ENCODE peak calls at places on chromosomes 4 and X, in five cellular contexts. One of them, this sample, is unnamed.

GRCh38 chrX:24805201-24805600 is 111.5 kb downstream of the POLA1 start:
- DNase-seq in NT2/D1: no peak
- DNase-seq in CD8-positive, alpha-beta T cell: no peak
- DNase-seq in dorsolateral prefrontal cortex: no peak
- DNase-seq in heart left ventricle: no peak
- DNase-seq in this sample: no peak

GRCh38 chrX:19040373-19040772 is 56.5 kb upstream of the PHKA2 start:
- DNase-seq in NT2/D1: no peak
- DNase-seq in CD8-positive, alpha-beta T cell: no peak
- DNase-seq in dorsolateral prefrontal cortex: no peak
- DNase-seq in heart left ventricle: no peak
- DNase-seq in this sample: no peak

GRCh38 chr4:41143721-41144379 is 70.5 kb downstream of the APBB2 start:
- DNase-seq in NT2/D1: no peak
- DNase-seq in CD8-positive, alpha-beta T cell: no peak
- DNase-seq in dorsolateral prefrontal cortex: no peak
- DNase-seq in heart left ventricle: no peak
- DNase-seq in this sample: no peak

GRCh38 chr4:1869530-1870327 is 1.5 kb upstream of the NSD2 start:
- DNase-seq in NT2/D1: no peak
- DNase-seq in CD8-positive, alpha-beta T cell: no peak
- DNase-seq in dorsolateral prefrontal cortex: no peak
- DNase-seq in heart left ventricle: no peak
- DNase-seq in this sample: no peak

GRCh38 chr4:88422403-88422802 is 34.5 kb upstream of the HERC5 start:
- DNase-seq in NT2/D1: no peak
- DNase-seq in CD8-positive, alpha-beta T cell: no peak
- DNase-seq in dorsolateral prefrontal cortex: no peak
- DNase-seq in heart left ventricle: no peak
- DNase-seq in this sample: no peak

GRCh38 chrX:9374537-9374936 is 90.3 kb upstream of the TBL1X start:
- DNase-seq in NT2/D1: no peak
- DNase-seq in CD8-positive, alpha-beta T cell: no peak
- DNase-seq in dorsolateral prefrontal cortex: no peak
- DNase-seq in heart left ventricle: no peak
- DNase-seq in this sample: no peak

GRCh38 chr4:184755278-184755677 is 21.4 kb upstream of the CENPU start:
- DNase-seq in NT2/D1: no peak
- DNase-seq in CD8-positive, alpha-beta T cell: no peak
- DNase-seq in dorsolateral prefrontal cortex: no peak
- DNase-seq in heart left ventricle: no peak
- DNase-seq in this sample: peak; percentile 61

GRCh38 chr4:151728679-151729078 is 32.1 kb downstream of the GATB start:
- DNase-seq in NT2/D1: no peak
- DNase-seq in CD8-positive, alpha-beta T cell: no peak
- DNase-seq in dorsolateral prefrontal cortex: no peak
- DNase-seq in heart left ventricle: no peak
- DNase-seq in this sample: no peak

GRCh38 chr4:152988721-152989553 is 52.8 kb downstream of the FHDC1 start:
- DNase-seq in NT2/D1: no peak
- DNase-seq in CD8-positive, alpha-beta T cell: no peak
- DNase-seq in dorsolateral prefrontal cortex: no peak
- DNase-seq in heart left ventricle: no peak
- DNase-seq in this sample: no peak

GRCh38 chr4:155658665-155659064 is 8.0 kb upstream of the GUCY1A1 start:
- DNase-seq in NT2/D1: no peak
- DNase-seq in CD8-positive, alpha-beta T cell: no peak
- DNase-seq in dorsolateral prefrontal cortex: no peak
- DNase-seq in heart left ventricle: no peak
- DNase-seq in this sample: no peak

GRCh38 chrX:46683023-46683422 is 75.9 kb downstream of the SLC9A7 start:
- DNase-seq in NT2/D1: no peak
- DNase-seq in CD8-positive, alpha-beta T cell: no peak
- DNase-seq in dorsolateral prefrontal cortex: no peak
- DNase-seq in heart left ventricle: no peak
- DNase-seq in this sample: no peak

GRCh38 chrX:46840946-46841740 is 4.3 kb downstream of the RP2 start:
- DNase-seq in NT2/D1: no peak
- DNase-seq in CD8-positive, alpha-beta T cell: no peak
- DNase-seq in dorsolateral prefrontal cortex: peak; percentile 7
- DNase-seq in heart left ventricle: peak; percentile 19
- DNase-seq in this sample: no peak

GRCh38 chrX:40091691-40092421 is 5.9 kb downstream of the BCOR start:
- DNase-seq in NT2/D1: no peak
- DNase-seq in CD8-positive, alpha-beta T cell: no peak
- DNase-seq in dorsolateral prefrontal cortex: no peak
- DNase-seq in heart left ventricle: no peak
- DNase-seq in this sample: no peak

GRCh38 chrX:138858438-138858837 is 146.9 kb upstream of the FGF13 start:
- DNase-seq in NT2/D1: no peak
- DNase-seq in CD8-positive, alpha-beta T cell: no peak
- DNase-seq in dorsolateral prefrontal cortex: no peak
- DNase-seq in heart left ventricle: no peak
- DNase-seq in this sample: no peak

GRCh38 chr4:84800256-84800655 is 166.2 kb downstream of the WDFY3 start:
- DNase-seq in NT2/D1: no peak
- DNase-seq in CD8-positive, alpha-beta T cell: no peak
- DNase-seq in dorsolateral prefrontal cortex: no peak
- DNase-seq in heart left ventricle: no peak
- DNase-seq in this sample: no peak

GRCh38 chrX:22314211-22314610 is 41.5 kb downstream of the CBLL2 start:
- DNase-seq in NT2/D1: no peak
- DNase-seq in CD8-positive, alpha-beta T cell: no peak
- DNase-seq in dorsolateral prefrontal cortex: no peak
- DNase-seq in heart left ventricle: no peak
- DNase-seq in this sample: no peak

GRCh38 chr4:94603170-94603747 is 151.5 kb downstream of the PDLIM5 start:
- DNase-seq in NT2/D1: no peak
- DNase-seq in CD8-positive, alpha-beta T cell: no peak
- DNase-seq in dorsolateral prefrontal cortex: no peak
- DNase-seq in heart left ventricle: peak; percentile 35
- DNase-seq in this sample: no peak

GRCh38 chrX:21757960-21758359 is at the start of gene SMPX:
- DNase-seq in NT2/D1: no peak
- DNase-seq in CD8-positive, alpha-beta T cell: no peak
- DNase-seq in dorsolateral prefrontal cortex: no peak
- DNase-seq in heart left ventricle: peak; percentile 37
- DNase-seq in this sample: no peak

GRCh38 chr4:122553432-122553831 is 67.4 kb downstream of the IL21 start:
- DNase-seq in NT2/D1: no peak
- DNase-seq in CD8-positive, alpha-beta T cell: no peak
- DNase-seq in dorsolateral prefrontal cortex: no peak
- DNase-seq in heart left ventricle: no peak
- DNase-seq in this sample: no peak

GRCh38 chrX:318068-318738 is 393 bp downstream of the GTPBP6 start:
- DNase-seq in NT2/D1: peak; percentile 99
- DNase-seq in CD8-positive, alpha-beta T cell: peak; percentile 91
- DNase-seq in dorsolateral prefrontal cortex: peak; percentile 90
- DNase-seq in heart left ventricle: peak; percentile 97
- DNase-seq in this sample: peak; percentile 97

GRCh38 chr4:94567811-94568210 is 116.1 kb downstream of the PDLIM5 start:
- DNase-seq in NT2/D1: no peak
- DNase-seq in CD8-positive, alpha-beta T cell: no peak
- DNase-seq in dorsolateral prefrontal cortex: no peak
- DNase-seq in heart left ventricle: no peak
- DNase-seq in this sample: no peak

GRCh38 chrX:119647552-119648420 is 41.6 kb upstream of the NKRF start:
- DNase-seq in NT2/D1: no peak
- DNase-seq in CD8-positive, alpha-beta T cell: peak; percentile 3
- DNase-seq in dorsolateral prefrontal cortex: no peak
- DNase-seq in heart left ventricle: no peak
- DNase-seq in this sample: no peak

GRCh38 chr4:38943355-38943754 is 75.7 kb downstream of the FAM114A1 start:
- DNase-seq in NT2/D1: no peak
- DNase-seq in CD8-positive, alpha-beta T cell: no peak
- DNase-seq in dorsolateral prefrontal cortex: no peak
- DNase-seq in heart left ventricle: peak; percentile 25
- DNase-seq in this sample: no peak

GRCh38 chrX:136528645-136529315 is 3.2 kb upstream of the VGLL1 start:
- DNase-seq in NT2/D1: no peak
- DNase-seq in CD8-positive, alpha-beta T cell: no peak
- DNase-seq in dorsolateral prefrontal cortex: no peak
- DNase-seq in heart left ventricle: no peak
- DNase-seq in this sample: no peak

DNA sequence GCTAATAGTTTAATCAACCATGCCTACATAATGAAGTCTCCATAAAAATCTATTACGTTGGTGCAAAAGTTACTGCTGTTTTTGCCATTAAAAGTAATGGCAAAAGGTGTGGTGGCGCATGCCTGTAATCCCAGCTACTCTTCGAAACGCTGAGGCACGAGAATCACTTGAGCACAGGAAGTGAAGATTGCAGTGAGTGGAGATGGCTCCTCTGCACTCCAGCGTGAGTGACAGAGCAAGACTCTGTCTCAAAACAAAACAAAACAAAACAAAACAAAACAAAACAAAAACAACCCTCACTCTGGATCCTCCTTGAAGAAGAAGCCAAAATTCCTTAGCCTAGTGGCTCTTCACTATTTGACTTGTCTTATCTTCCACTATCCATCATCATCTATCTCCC is 78.0 kb downstream of the MSN start:
- DNase-seq in NT2/D1: no peak
- DNase-seq in CD8-positive, alpha-beta T cell: no peak
- DNase-seq in dorsolateral prefrontal cortex: no peak
- DNase-seq in heart left ventricle: no peak
- DNase-seq in this sample: no peak
- H3K27me3 ChIP-seq in NT2/D1: no peaks in the 10 kb centered on the region
- H3K27me3 ChIP-seq in CD8-positive, alpha-beta T cell: no peaks in the 10 kb centered on the region
- H3K27me3 ChIP-seq in dorsolateral prefrontal cortex: no peaks in the 10 kb centered on the region
- H3K27me3 ChIP-seq in heart left ventricle: no peaks in the 10 kb centered on the region
- H3K27me3 ChIP-seq in this sample: no peaks in the 10 kb centered on the region

GRCh38 chrX:48702032-48702431 is 5.5 kb downstream of the SUV39H1 start:
- DNase-seq in NT2/D1: no peak
- DNase-seq in CD8-positive, alpha-beta T cell: no peak
- DNase-seq in dorsolateral prefrontal cortex: no peak
- DNase-seq in heart left ventricle: no peak
- DNase-seq in this sample: no peak
- H3K27me3 ChIP-seq in NT2/D1: no peaks in the 10 kb centered on the region
- H3K27me3 ChIP-seq in CD8-positive, alpha-beta T cell: no peaks in the 10 kb centered on the region
- H3K27me3 ChIP-seq in dorsolateral prefrontal cortex: no peaks in the 10 kb centered on the region
- H3K27me3 ChIP-seq in heart left ventricle: no peaks in the 10 kb centered on the region
- H3K27me3 ChIP-seq in this sample: no peaks in the 10 kb centered on the region

GRCh38 chr4:7351014-7351413 is 83.7 kb downstream of the PSAPL1 start:
- DNase-seq in NT2/D1: no peak
- DNase-seq in CD8-positive, alpha-beta T cell: no peak
- DNase-seq in dorsolateral prefrontal cortex: peak; percentile 46
- DNase-seq in heart left ventricle: no peak
- DNase-seq in this sample: no peak

GRCh38 chr4:7344650-7345049 is 90.1 kb downstream of the PSAPL1 start:
- DNase-seq in NT2/D1: no peak
- DNase-seq in CD8-positive, alpha-beta T cell: no peak
- DNase-seq in dorsolateral prefrontal cortex: no peak
- DNase-seq in heart left ventricle: no peak
- DNase-seq in this sample: no peak

GRCh38 chr4:7348946-7349900 is 85.5 kb downstream of the PSAPL1 start:
- DNase-seq in NT2/D1: no peak
- DNase-seq in CD8-positive, alpha-beta T cell: no peak
- DNase-seq in dorsolateral prefrontal cortex: no peak
- DNase-seq in heart left ventricle: no peak
- DNase-seq in this sample: no peak

GRCh38 chr4:7350396-7350795 is 84.3 kb downstream of the PSAPL1 start:
- DNase-seq in NT2/D1: no peak
- DNase-seq in CD8-positive, alpha-beta T cell: no peak
- DNase-seq in dorsolateral prefrontal cortex: no peak
- DNase-seq in heart left ventricle: no peak
- DNase-seq in this sample: no peak

GRCh38 chr4:7347981-7348380 is 86.7 kb downstream of the PSAPL1 start:
- DNase-seq in NT2/D1: no peak
- DNase-seq in CD8-positive, alpha-beta T cell: no peak
- DNase-seq in dorsolateral prefrontal cortex: no peak
- DNase-seq in heart left ventricle: no peak
- DNase-seq in this sample: no peak
- H3K27me3 ChIP-seq in NT2/D1: no peaks in the 10 kb centered on the region
- H3K27me3 ChIP-seq in CD8-positive, alpha-beta T cell: no peaks in the 10 kb centered on the region
- H3K27me3 ChIP-seq in dorsolateral prefrontal cortex: no peaks in the 10 kb centered on the region
- H3K27me3 ChIP-seq in heart left ventricle: no peaks in the 10 kb centered on the region
- H3K27me3 ChIP-seq in this sample: no peaks in the 10 kb centered on the region

GRCh38 chr4:161291222-161291621 is 872.6 kb downstream of the FSTL5 start:
- DNase-seq in NT2/D1: no peak
- DNase-seq in CD8-positive, alpha-beta T cell: no peak
- DNase-seq in dorsolateral prefrontal cortex: no peak
- DNase-seq in heart left ventricle: no peak
- DNase-seq in this sample: no peak
- H3K27me3 ChIP-seq in NT2/D1: no peaks in the 10 kb centered on the region
- H3K27me3 ChIP-seq in CD8-positive, alpha-beta T cell: no peaks in the 10 kb centered on the region
- H3K27me3 ChIP-seq in dorsolateral prefrontal cortex: no peaks in the 10 kb centered on the region
- H3K27me3 ChIP-seq in heart left ventricle: no peaks in the 10 kb centered on the region
- H3K27me3 ChIP-seq in this sample: no peaks in the 10 kb centered on the region

DNA sequence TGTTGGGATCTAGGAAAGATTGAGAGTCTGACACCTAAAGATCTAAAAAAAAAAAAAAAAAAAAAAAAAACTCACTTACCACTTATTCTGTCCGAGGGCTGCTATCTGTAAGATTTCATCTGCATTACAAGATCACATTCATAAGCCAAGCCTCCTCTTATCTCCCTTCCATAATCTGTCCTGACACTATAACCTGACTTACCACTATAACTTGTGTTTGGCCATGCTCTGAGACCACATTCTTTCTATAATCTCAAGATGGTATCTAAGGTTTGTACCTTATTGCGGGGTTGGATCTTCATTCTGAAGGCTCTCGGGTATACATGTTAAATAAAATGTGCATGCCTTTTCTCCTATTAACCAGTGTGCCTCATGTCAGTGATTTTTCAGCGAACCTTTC is 144.4 kb downstream of the MAGEB17 start:
- DNase-seq in NT2/D1: no peak
- DNase-seq in CD8-positive, alpha-beta T cell: no peak
- DNase-seq in dorsolateral prefrontal cortex: no peak
- DNase-seq in heart left ventricle: no peak
- DNase-seq in this sample: no peak
- H3K27me3 ChIP-seq in NT2/D1: no peaks in the 10 kb centered on the region
- H3K27me3 ChIP-seq in CD8-positive, alpha-beta T cell: no peaks in the 10 kb centered on the region
- H3K27me3 ChIP-seq in dorsolateral prefrontal cortex: no peaks in the 10 kb centered on the region
- H3K27me3 ChIP-seq in heart left ventricle: no peaks in the 10 kb centered on the region
- H3K27me3 ChIP-seq in this sample: no peaks in the 10 kb centered on the region

GRCh38 chr4:7193040-7193958 is 961 bp downstream of the SORCS2 start:
- DNase-seq in NT2/D1: no peak
- DNase-seq in CD8-positive, alpha-beta T cell: no peak
- DNase-seq in dorsolateral prefrontal cortex: no peak
- DNase-seq in heart left ventricle: no peak
- DNase-seq in this sample: no peak
- H3K27me3 ChIP-seq in NT2/D1: peaks cover 53% of the 10 kb centered on the region
- H3K27me3 ChIP-seq in CD8-positive, alpha-beta T cell: peaks cover 10% of the 10 kb centered on the region
- H3K27me3 ChIP-seq in dorsolateral prefrontal cortex: peaks cover 7% of the 10 kb centered on the region
- H3K27me3 ChIP-seq in heart left ventricle: peaks cover 7% of the 10 kb centered on the region
- H3K27me3 ChIP-seq in this sample: peaks cover 24% of the 10 kb centered on the region

This sample was measured in ascending aorta.